ENCODE peak calls at places on chromosome 10, in seven cellular contexts. One of them, this sample, is unnamed.

GRCh38 chr10:13416760-13417159 is 68.7 kb upstream of the SEPHS1 start:
- DNase-seq in mammary epithelial cell: no peak
- DNase-seq in SK-N-SH: no peak
- DNase-seq in PC-3: no peak
- DNase-seq in hepatocyte: no peak
- DNase-seq in PC-9: no peak
- DNase-seq in mesendoderm: no peak
- DNase-seq in this sample: no peak

GRCh38 chr10:43407576-43408330 is 1.2 kb downstream of the HNRNPF start:
- DNase-seq in hepatocyte: peak; percentile 97
- DNase-seq in PC-3: peak; percentile 92
- DNase-seq in mesendoderm: peak; percentile 91
- DNase-seq in mammary epithelial cell: peak; percentile 86
- DNase-seq in SK-N-SH: peak; percentile 85
- DNase-seq in PC-9: peak; percentile 86
- DNase-seq in this sample: peak; percentile 71

GRCh38 chr10:31011660-31012022 is 20.0 kb downstream of the ZNF438 start:
- DNase-seq in SK-N-SH: no peak
- DNase-seq in mesendoderm: no peak
- DNase-seq in PC-3: no peak
- DNase-seq in mammary epithelial cell: no peak
- DNase-seq in hepatocyte: no peak
- DNase-seq in PC-9: no peak
- DNase-seq in this sample: no peak

GRCh38 chr10:21990449-21990848 is 13.1 kb downstream of the DNAJC1 start:
- DNase-seq in PC-9: no peak
- DNase-seq in mammary epithelial cell: no peak
- DNase-seq in hepatocyte: no peak
- DNase-seq in PC-3: no peak
- DNase-seq in SK-N-SH: no peak
- DNase-seq in mesendoderm: no peak
- DNase-seq in this sample: no peak

GRCh38 chr10:35635576-35635975 is 6.5 kb downstream of the FZD8 start:
- DNase-seq in mammary epithelial cell: peak; percentile 63
- DNase-seq in PC-3: peak; percentile 100
- DNase-seq in SK-N-SH: peak; percentile 65
- DNase-seq in PC-9: no peak
- DNase-seq in hepatocyte: peak; percentile 83
- DNase-seq in mesendoderm: peak; percentile 83
- DNase-seq in this sample: peak; percentile 52

GRCh38 chr10:23826399-23826798 is 382.5 kb upstream of the KIAA1217 start:
- DNase-seq in PC-9: no peak
- DNase-seq in mammary epithelial cell: peak; percentile 30
- DNase-seq in SK-N-SH: no peak
- DNase-seq in PC-3: peak; percentile 21
- DNase-seq in mesendoderm: peak; percentile 70
- DNase-seq in hepatocyte: peak; percentile 77
- DNase-seq in this sample: peak; percentile 61

GRCh38 chr10:12324530-12324929 is 24.8 kb upstream of the CAMK1D start:
- DNase-seq in hepatocyte: no peak
- DNase-seq in PC-3: no peak
- DNase-seq in SK-N-SH: no peak
- DNase-seq in PC-9: no peak
- DNase-seq in mammary epithelial cell: no peak
- DNase-seq in mesendoderm: no peak
- DNase-seq in this sample: no peak

GRCh38 chr10:110774069-110775021 is 97.4 kb upstream of the PDCD4 start:
- DNase-seq in PC-3: peak; percentile 83
- DNase-seq in PC-9: peak; percentile 79
- DNase-seq in mesendoderm: no peak
- DNase-seq in mammary epithelial cell: peak; percentile 88
- DNase-seq in hepatocyte: peak; percentile 56
- DNase-seq in SK-N-SH: no peak
- DNase-seq in this sample: no peak

GRCh38 chr10:100730739-100731602 is 14.4 kb upstream of the PAX2 start:
- DNase-seq in mesendoderm: peak; percentile 58
- DNase-seq in hepatocyte: peak; percentile 53
- DNase-seq in SK-N-SH: peak; percentile 57
- DNase-seq in mammary epithelial cell: no peak
- DNase-seq in PC-3: no peak
- DNase-seq in PC-9: no peak
- DNase-seq in this sample: no peak

DNA sequence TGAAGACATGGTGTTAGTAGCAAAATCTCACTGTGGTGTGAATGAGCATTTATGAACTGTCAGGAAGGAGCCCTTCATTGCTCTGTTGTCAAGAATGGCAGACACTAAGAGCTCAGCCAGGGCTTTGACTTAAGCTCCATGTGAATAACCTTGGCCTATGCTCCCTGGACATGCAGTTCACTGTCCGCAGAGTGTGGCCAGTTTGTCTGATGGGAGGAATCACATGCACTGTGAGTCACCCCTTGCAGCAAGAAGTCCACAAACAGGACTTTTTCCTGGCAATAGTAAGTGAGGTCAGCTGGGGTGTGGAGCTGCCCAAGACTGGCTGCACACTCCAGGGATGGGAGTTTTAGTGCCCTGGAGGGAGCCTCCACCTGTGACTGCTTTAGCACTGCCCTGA is 49.5 kb downstream of the ZNF37A start:
- DNase-seq in PC-3: no peak
- DNase-seq in PC-9: no peak
- DNase-seq in mammary epithelial cell: no peak
- DNase-seq in mesendoderm: no peak
- DNase-seq in SK-N-SH: no peak
- DNase-seq in hepatocyte: no peak
- DNase-seq in this sample: no peak
- H3K79me2 ChIP-seq in PC-3: no peaks in the 10 kb centered on the region
- H3K79me2 ChIP-seq in PC-9: no peaks in the 10 kb centered on the region
- H3K79me2 ChIP-seq in mammary epithelial cell: no peaks in the 10 kb centered on the region
- H3K79me2 ChIP-seq in mesendoderm: no peaks in the 10 kb centered on the region
- H3K79me2 ChIP-seq in SK-N-SH: no peaks in the 10 kb centered on the region
- H3K79me2 ChIP-seq in hepatocyte: no peaks in the 10 kb centered on the region
- H3K79me2 ChIP-seq in this sample: no peaks in the 10 kb centered on the region

DNA sequence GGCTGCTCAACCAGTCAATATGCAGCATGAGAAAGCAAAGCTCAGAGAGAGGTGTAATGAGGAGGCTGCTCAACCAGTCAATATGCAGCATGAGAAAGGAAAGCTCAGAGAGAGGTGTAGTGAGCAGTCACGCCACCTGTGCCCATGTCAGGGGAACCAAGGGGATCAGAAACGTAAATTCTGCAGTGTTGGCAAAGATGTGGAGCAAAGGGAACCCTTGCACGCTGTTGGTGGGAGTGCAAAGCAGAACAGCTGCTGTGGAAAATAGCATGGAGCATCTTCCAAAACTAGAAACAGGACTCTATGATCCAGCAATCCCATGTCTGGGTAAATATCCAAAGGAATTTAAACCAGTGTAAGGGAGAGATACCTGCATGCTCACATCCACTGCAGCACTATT is 194.9 kb downstream of the DIP2C start:
- DNase-seq in mesendoderm: no peak
- DNase-seq in SK-N-SH: no peak
- DNase-seq in PC-3: no peak
- DNase-seq in PC-9: no peak
- DNase-seq in mammary epithelial cell: no peak
- DNase-seq in hepatocyte: no peak
- DNase-seq in this sample: no peak
- H3K79me2 ChIP-seq in mesendoderm: no peaks in the 10 kb centered on the region
- H3K79me2 ChIP-seq in SK-N-SH: peaks cover 34% of the 10 kb centered on the region
- H3K79me2 ChIP-seq in PC-3: no peaks in the 10 kb centered on the region
- H3K79me2 ChIP-seq in PC-9: no peaks in the 10 kb centered on the region
- H3K79me2 ChIP-seq in mammary epithelial cell: no peaks in the 10 kb centered on the region
- H3K79me2 ChIP-seq in hepatocyte: peaks cover 50% of the 10 kb centered on the region
- H3K79me2 ChIP-seq in this sample: no peaks in the 10 kb centered on the region

GRCh38 chr10:878895-879294 is 52.6 kb downstream of the LARP4B start:
- DNase-seq in mammary epithelial cell: no peak
- DNase-seq in PC-9: no peak
- DNase-seq in mesendoderm: no peak
- DNase-seq in SK-N-SH: no peak
- DNase-seq in hepatocyte: no peak
- DNase-seq in PC-3: no peak
- DNase-seq in this sample: no peak
- H3K79me2 ChIP-seq in mammary epithelial cell: peaks cover 84% of the 10 kb centered on the region
- H3K79me2 ChIP-seq in PC-9: peaks cover 1% of the 10 kb centered on the region
- H3K79me2 ChIP-seq in mesendoderm: peaks cover 4% of the 10 kb centered on the region
- H3K79me2 ChIP-seq in SK-N-SH: peaks cover 84% of the 10 kb centered on the region
- H3K79me2 ChIP-seq in hepatocyte: peaks cover 76% of the 10 kb centered on the region
- H3K79me2 ChIP-seq in PC-3: no peaks in the 10 kb centered on the region
- H3K79me2 ChIP-seq in this sample: no peaks in the 10 kb centered on the region

GRCh38 chr10:11205026-11205772 is 187.5 kb downstream of the CELF2 start:
- DNase-seq in mammary epithelial cell: no peak
- DNase-seq in PC-9: no peak
- DNase-seq in hepatocyte: no peak
- DNase-seq in PC-3: no peak
- DNase-seq in SK-N-SH: no peak
- DNase-seq in mesendoderm: peak; percentile 9
- DNase-seq in this sample: no peak

GRCh38 chr10:11201911-11202310 is 184.2 kb downstream of the CELF2 start:
- DNase-seq in PC-3: no peak
- DNase-seq in PC-9: no peak
- DNase-seq in mammary epithelial cell: no peak
- DNase-seq in hepatocyte: no peak
- DNase-seq in SK-N-SH: no peak
- DNase-seq in mesendoderm: no peak
- DNase-seq in this sample: no peak

GRCh38 chr10:11208243-11208642 is 190.6 kb downstream of the CELF2 start:
- DNase-seq in SK-N-SH: no peak
- DNase-seq in hepatocyte: no peak
- DNase-seq in mammary epithelial cell: no peak
- DNase-seq in PC-3: no peak
- DNase-seq in mesendoderm: no peak
- DNase-seq in PC-9: no peak
- DNase-seq in this sample: no peak

GRCh38 chr10:11207276-11207809 is 189.7 kb downstream of the CELF2 start:
- DNase-seq in mammary epithelial cell: no peak
- DNase-seq in SK-N-SH: no peak
- DNase-seq in hepatocyte: no peak
- DNase-seq in PC-3: no peak
- DNase-seq in PC-9: no peak
- DNase-seq in mesendoderm: no peak
- DNase-seq in this sample: no peak

GRCh38 chr10:11204355-11204879 is 186.7 kb downstream of the CELF2 start:
- DNase-seq in PC-3: no peak
- DNase-seq in PC-9: no peak
- DNase-seq in hepatocyte: no peak
- DNase-seq in SK-N-SH: no peak
- DNase-seq in mammary epithelial cell: no peak
- DNase-seq in mesendoderm: peak; percentile 23
- DNase-seq in this sample: no peak
- H3K79me2 ChIP-seq in PC-3: no peaks in the 10 kb centered on the region
- H3K79me2 ChIP-seq in PC-9: no peaks in the 10 kb centered on the region
- H3K79me2 ChIP-seq in hepatocyte: no peaks in the 10 kb centered on the region
- H3K79me2 ChIP-seq in SK-N-SH: no peaks in the 10 kb centered on the region
- H3K79me2 ChIP-seq in mammary epithelial cell: no peaks in the 10 kb centered on the region
- H3K79me2 ChIP-seq in mesendoderm: no peaks in the 10 kb centered on the region
- H3K79me2 ChIP-seq in this sample: no peaks in the 10 kb centered on the region

DNA sequence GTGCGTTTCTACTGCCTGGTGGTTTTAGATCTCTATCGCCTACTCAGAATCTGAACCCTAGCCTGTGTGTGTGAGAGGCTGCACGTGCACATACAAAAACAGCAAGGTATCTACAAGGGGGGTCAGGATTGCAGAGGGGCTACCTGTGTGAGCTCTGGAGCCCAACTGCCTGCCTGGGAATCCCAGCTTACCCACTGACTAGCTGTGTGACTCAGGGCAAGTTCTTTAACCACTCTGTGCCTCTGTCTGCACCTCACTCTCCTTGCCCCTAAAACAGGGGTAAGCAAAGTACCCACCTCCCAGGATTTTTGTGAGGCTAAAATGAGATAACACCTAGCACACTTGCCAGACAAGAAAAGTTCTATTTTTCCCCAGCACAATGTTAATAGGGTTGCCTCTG is 32.5 kb downstream of the DLG5 start:
- DNase-seq in PC-3: no peak
- DNase-seq in mammary epithelial cell: no peak
- DNase-seq in PC-9: no peak
- DNase-seq in hepatocyte: no peak
- DNase-seq in mesendoderm: no peak
- DNase-seq in SK-N-SH: no peak
- DNase-seq in this sample: no peak
- H3K79me2 ChIP-seq in PC-3: peaks cover 94% of the 10 kb centered on the region
- H3K79me2 ChIP-seq in mammary epithelial cell: peaks cover 88% of the 10 kb centered on the region
- H3K79me2 ChIP-seq in PC-9: peaks cover 84% of the 10 kb centered on the region
- H3K79me2 ChIP-seq in hepatocyte: peaks cover 98% of the 10 kb centered on the region
- H3K79me2 ChIP-seq in mesendoderm: peaks cover 88% of the 10 kb centered on the region
- H3K79me2 ChIP-seq in SK-N-SH: peaks cover 100% of the 10 kb centered on the region
- H3K79me2 ChIP-seq in this sample: peaks cover 5% of the 10 kb centered on the region

GRCh38 chr10:132404911-132405462 is 8.0 kb downstream of the PWWP2B start:
- DNase-seq in hepatocyte: no peak
- DNase-seq in PC-3: no peak
- DNase-seq in SK-N-SH: no peak
- DNase-seq in mammary epithelial cell: no peak
- DNase-seq in mesendoderm: peak; percentile 63
- DNase-seq in PC-9: no peak
- DNase-seq in this sample: peak; percentile 84
- H3K79me2 ChIP-seq in hepatocyte: peaks cover 86% of the 10 kb centered on the region
- H3K79me2 ChIP-seq in PC-3: peaks cover 69% of the 10 kb centered on the region
- H3K79me2 ChIP-seq in SK-N-SH: peaks cover 1% of the 10 kb centered on the region
- H3K79me2 ChIP-seq in mammary epithelial cell: peaks cover 48% of the 10 kb centered on the region
- H3K79me2 ChIP-seq in mesendoderm: peaks cover 5% of the 10 kb centered on the region
- H3K79me2 ChIP-seq in PC-9: peaks cover 43% of the 10 kb centered on the region
- H3K79me2 ChIP-seq in this sample: no peaks in the 10 kb centered on the region

DNA sequence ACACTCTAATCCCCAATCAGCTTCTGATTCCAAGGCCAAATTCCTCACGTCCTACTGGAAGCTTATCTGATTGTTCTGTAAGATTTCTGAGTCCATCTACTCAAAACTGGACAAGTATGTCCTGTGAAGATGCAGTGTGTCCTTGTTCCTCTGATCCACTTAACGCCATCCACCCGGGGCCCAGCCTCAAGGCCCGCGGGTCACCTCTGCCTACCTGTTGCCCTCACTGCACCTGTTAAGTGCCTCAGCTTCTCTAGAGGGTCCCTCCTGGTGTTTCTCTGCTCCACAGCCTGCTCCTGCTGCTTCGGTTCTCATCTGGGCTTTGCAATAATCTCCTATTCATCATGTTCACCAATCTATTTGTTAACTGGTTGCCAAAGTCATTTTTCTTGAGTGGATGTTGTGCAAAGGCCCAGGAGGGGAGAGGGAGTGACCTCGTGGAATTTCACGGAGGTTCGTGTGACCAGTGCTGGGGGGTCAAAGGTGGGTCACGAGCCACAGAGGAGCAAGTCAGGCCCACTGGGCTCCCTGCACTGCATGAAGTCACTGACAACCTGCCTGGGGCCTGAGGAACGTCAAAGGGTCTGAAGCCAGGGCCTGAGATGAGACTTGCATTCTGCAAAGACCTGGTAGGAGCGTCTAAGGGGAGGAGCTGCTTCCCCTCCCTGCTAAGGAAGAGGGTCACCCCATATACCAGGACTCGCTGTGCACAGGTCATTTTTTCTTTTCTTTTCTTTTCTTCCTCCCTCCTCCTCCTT is 338.1 kb downstream of the WDR37 start:
- DNase-seq in PC-9: no peak
- DNase-seq in PC-3: no peak
- DNase-seq in mammary epithelial cell: no peak
- DNase-seq in hepatocyte: no peak
- DNase-seq in mesendoderm: no peak
- DNase-seq in SK-N-SH: peak; percentile 15
- DNase-seq in this sample: no peak
- H3K79me2 ChIP-seq in PC-9: no peaks in the 10 kb centered on the region
- H3K79me2 ChIP-seq in PC-3: no peaks in the 10 kb centered on the region
- H3K79me2 ChIP-seq in mammary epithelial cell: no peaks in the 10 kb centered on the region
- H3K79me2 ChIP-seq in hepatocyte: no peaks in the 10 kb centered on the region
- H3K79me2 ChIP-seq in mesendoderm: no peaks in the 10 kb centered on the region
- H3K79me2 ChIP-seq in SK-N-SH: no peaks in the 10 kb centered on the region
- H3K79me2 ChIP-seq in this sample: no peaks in the 10 kb centered on the region